ENCODE peak calls at places on chromosome 1, in four cellular contexts. Z, Q, R and A are unnamed samples.

GRCh38 chr1:86370627-86371026 is 25.5 kb downstream of the ODF2L start:
- DNase-seq in Z (no peak), Q (peak; percentile 75), R (no peak), A (peak; percentile 15)

GRCh38 chr1:154856049-154856448 is 14.0 kb downstream of the KCNN3 start:
- DNase-seq in Z (no peak), Q (no peak), R (no peak), A (no peak)

GRCh38 chr1:169367096-169367685 is 406 bp downstream of the NME7 start:
- DNase-seq in Z (no peak), Q (no peak), R (no peak), A (no peak)

GRCh38 chr1:203281033-203281432 is 24.3 kb upstream of the BTG2 start:
- DNase-seq in Z (no peak), Q (peak; percentile 24), R (no peak), A (peak; percentile 41)

GRCh38 chr1:218365600-218365999 is 20.5 kb downstream of the TGFB2 start:
- DNase-seq in Z (no peak), Q (no peak), R (no peak), A (no peak)

GRCh38 chr1:159712080-159712479 is 2.3 kb downstream of the CRP start:
- DNase-seq in Z (no peak), Q (no peak), R (no peak), A (no peak)

GRCh38 chr1:23344987-23345472 is 946 bp upstream of the HNRNPR start:
- DNase-seq in Z (no peak), Q (no peak), R (no peak), A (no peak)

GRCh38 chr1:15923241-15923640 is 52.7 kb downstream of the ZBTB17 start:
- DNase-seq in Z (no peak), Q (peak; percentile 52), R (no peak), A (peak; percentile 23)

GRCh38 chr1:24081190-24081589 is 30.7 kb downstream of the MYOM3 start:
- DNase-seq in Z (no peak), Q (no peak), R (no peak), A (no peak)

GRCh38 chr1:206739411-206740076 is 31.0 kb upstream of the IL19 start:
- DNase-seq in Z (peak; percentile 48), Q (peak; percentile 33), R (no peak), A (peak; percentile 20)

GRCh38 chr1:19384113-19384512 is 72.0 kb downstream of the SLC66A1 start:
- DNase-seq in Z (no peak), Q (peak; percentile 43), R (no peak), A (no peak)

DNA sequence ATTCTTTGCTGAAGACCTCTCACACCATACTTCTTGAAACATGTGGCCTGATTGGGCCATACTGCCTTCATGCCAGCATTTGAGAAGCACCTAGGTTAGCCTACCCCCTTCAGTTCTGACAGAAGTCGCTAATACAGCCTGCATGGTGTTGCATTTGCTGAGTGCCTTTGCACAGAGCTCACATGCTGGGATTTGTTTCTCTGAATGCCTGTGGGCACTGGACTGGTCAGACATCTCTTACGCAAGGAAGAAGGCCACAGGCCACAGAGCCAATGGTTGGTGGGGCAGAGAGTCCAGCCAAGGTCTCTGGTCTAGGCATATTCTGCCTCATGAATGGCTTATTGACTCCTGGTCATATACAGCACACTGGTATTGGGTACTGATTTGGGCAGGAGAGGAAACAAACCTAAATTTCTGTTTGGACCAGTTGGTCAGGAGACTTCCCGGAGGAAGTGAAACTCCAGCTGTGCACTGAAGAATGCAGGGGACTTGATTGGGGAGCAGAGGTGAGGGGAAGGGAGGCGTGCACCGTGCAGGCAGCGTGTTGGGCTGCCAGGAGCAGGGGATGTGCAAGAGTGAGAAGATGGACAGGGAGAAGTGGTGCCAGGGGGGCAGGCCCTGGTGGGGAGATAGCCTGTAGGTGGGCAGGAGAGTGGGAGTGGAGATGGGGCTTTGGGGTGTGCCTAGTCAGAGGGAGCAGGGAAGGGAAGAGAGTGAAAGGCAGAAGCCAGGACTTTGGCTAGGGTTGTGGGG is 18.1 kb downstream of the URB2 start:
- DNase-seq in Z (no peak), Q (no peak), R (no peak), A (peak; percentile 46)
- H4K91ac ChIP-seq in Z (no peak overlapping the region), Q (no peak overlapping the region), R (no peak overlapping the region), A (no peak overlapping the region)

GRCh38 chr1:34549199-34549598 is 205.6 kb upstream of the GJB5 start:
- DNase-seq in Z (peak; percentile 74), Q (no peak), R (no peak), A (no peak)

GRCh38 chr1:34547043-34547674 is 207.7 kb upstream of the GJB5 start:
- DNase-seq in Z (peak; percentile 80), Q (no peak), R (no peak), A (no peak)
- H3K18ac ChIP-seq in Z (no peak overlapping the region), Q (no peak overlapping the region), R (no peak overlapping the region), A (no peak overlapping the region)

DNA sequence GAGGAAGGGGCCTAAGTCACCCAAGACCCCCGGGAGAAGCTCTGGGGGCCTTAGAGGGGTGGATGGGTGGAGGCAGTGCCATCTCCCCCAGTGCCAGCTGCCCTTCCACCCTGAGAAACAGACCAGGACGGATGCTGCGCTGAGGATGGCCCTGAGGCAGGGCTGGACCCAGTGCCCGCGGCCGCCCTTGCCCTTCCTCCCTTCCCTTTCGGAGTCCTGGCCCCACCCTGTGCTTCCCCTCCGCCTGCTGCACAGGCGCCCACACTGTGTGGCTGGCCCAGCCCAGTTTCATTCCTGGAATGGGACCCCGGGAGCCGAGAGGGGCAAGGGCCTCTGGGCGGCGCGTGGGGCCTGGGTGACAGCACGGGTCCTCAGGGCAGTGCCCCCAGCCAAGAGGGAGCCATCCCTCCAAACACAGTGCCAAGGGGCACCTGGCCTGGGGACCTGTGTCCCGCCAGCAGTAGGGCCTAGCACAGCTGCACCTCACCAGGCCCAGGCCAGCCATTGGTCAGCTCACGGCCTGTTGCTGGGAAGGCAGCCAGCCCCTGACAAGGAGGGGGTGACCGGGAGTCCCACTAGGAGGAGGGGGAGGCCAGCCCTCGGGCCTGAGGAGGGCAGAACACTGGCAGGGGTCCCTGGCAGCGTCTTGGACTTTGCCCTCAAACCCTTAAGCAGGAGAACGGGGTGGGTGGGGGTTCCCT is 13.4 kb upstream of the SKI start:
- DNase-seq in Z (no peak), Q (no peak), R (no peak), A (no peak)
- H4K91ac ChIP-seq in Z (peak overlapping the region; percentile 77), Q (peak overlapping the region; percentile 98), R (peak overlapping the region; percentile 56), A (peak overlapping the region; percentile 91)

GRCh38 chr1:62029704-62030103 is 164.9 kb upstream of the L1TD1 start:
- DNase-seq in Z (no peak), Q (no peak), R (no peak), A (no peak)

GRCh38 chr1:62037274-62037673 is 157.4 kb upstream of the L1TD1 start:
- DNase-seq in Z (no peak), Q (no peak), R (no peak), A (no peak)

GRCh38 chr1:62040450-62040849 is 154.2 kb upstream of the L1TD1 start:
- DNase-seq in Z (no peak), Q (no peak), R (no peak), A (no peak)

GRCh38 chr1:62038594-62039284 is 155.9 kb upstream of the L1TD1 start:
- DNase-seq in Z (no peak), Q (no peak), R (no peak), A (no peak)

DNA sequence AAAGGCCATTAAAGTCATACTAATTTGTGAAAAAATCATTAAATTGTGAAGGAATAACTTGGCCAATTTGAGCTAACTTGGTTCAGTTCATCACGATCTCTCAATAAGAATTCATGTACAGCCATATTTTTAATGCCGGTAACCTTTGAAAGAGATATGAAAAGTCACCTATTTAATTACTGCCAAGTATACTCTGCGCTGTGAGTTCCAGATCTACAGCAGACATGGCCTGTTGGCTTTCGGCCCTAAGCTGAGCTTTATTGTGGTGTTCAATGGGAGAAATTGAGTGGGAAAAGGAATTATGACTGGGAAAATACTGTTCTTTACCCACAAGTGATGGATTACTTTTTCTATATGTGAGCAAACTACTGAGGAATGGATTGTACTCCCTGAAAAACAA is 159.9 kb upstream of the L1TD1 start:
- DNase-seq in Z (no peak), Q (no peak), R (no peak), A (no peak)
- H3K18ac ChIP-seq in Z (no peak overlapping the region), Q (no peak overlapping the region), R (no peak overlapping the region), A (no peak overlapping the region)

GRCh38 chr1:176692988-176693696 is 230.2 kb downstream of the PAPPA2 start:
- DNase-seq in Z (no peak), Q (no peak), R (no peak), A (no peak)

GRCh38 chr1:176691251-176692228 is 228.6 kb downstream of the PAPPA2 start:
- DNase-seq in Z (peak; percentile 61), Q (peak; percentile 43), R (peak; percentile 58), A (peak; percentile 48)

GRCh38 chr1:176694713-176695112 is 231.7 kb downstream of the PAPPA2 start:
- DNase-seq in Z (no peak), Q (no peak), R (no peak), A (no peak)

GRCh38 chr1:176692431-176692830 is 229.5 kb downstream of the PAPPA2 start:
- DNase-seq in Z (no peak), Q (no peak), R (no peak), A (no peak)

DNA sequence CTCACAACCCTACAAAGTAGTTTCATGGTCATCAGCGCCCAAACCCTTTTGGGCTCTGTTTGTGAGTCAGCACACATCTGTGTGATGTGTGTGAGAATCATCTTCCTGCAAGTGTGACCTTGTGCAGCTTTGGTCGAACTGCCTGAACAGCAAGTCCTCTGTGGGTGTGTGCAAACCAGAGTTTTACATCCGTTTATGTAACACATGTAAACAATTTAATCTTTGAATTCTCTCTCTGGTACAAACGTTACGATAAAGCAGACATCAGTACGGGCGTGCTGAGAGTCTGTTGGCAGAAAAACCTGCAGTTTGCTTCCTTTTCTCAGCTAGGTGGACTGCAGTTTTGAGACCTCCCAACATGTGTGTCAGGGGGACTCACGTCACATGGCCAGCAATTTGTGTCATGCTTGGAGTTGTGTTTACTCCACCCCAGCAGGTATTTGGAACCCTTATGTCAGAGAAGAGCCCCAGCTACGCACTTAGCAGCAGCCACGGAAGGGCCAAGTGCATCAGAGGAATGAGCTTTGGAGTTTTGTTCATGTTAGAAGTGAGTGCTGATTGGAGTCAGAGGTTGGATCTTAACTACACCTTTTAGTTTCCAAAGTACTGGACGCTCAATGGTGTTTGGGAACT is 230.8 kb downstream of the PAPPA2 start:
- DNase-seq in Z (no peak), Q (peak; percentile 6), R (no peak), A (peak; percentile 38)
- H4K91ac ChIP-seq in Z (no peak overlapping the region), Q (no peak overlapping the region), R (no peak overlapping the region), A (no peak overlapping the region)

GRCh38 chr1:20483833-20484525 is 2.0 kb downstream of the CAMK2N1 start:
- DNase-seq in Z (peak; percentile 61), Q (peak; percentile 22), R (peak; percentile 46), A (peak; percentile 66)
- H3K18ac ChIP-seq in Z (no peak overlapping the region), Q (peak overlapping the region; percentile 95), R (peak overlapping the region; percentile 98), A (peak overlapping the region; percentile 68)

DNA sequence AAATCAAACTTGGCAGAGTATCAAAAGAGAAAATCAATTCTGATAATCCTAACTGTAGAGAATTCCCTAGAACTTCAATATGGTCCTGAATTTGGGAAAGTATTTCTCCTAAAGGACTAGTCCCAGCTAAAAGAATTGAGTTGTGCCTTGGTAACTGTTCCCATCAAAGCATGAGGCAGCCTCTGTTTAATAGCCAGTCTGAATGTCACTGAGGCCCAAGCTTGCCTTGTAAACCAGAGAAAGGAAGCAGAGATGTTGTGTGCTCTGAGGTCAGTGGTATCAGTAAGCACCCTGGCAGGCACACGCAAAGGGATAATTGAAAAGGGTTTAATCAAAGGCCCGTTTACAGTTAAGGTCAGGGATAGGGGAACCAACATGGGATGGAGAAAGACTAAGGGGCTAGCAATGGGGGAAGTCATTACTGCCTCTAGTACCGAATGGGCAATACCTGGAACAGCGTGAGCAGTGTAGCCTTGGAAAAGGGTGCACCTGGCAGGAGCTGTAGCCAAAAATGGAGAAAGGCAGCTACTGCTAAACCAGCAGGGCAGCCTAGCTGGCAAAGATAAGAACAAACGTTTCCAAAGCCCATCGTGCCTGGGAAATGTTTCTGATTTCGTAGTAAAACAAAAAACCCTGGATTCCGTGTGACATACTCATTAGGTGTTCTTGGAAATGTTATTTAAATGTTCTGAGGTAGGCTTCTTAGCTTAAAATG is 635.5 kb downstream of the PLPP3 start:
- DNase-seq in Z (no peak), Q (no peak), R (no peak), A (peak; percentile 5)
- H4K91ac ChIP-seq in Z (no peak overlapping the region), Q (no peak overlapping the region), R (no peak overlapping the region), A (no peak overlapping the region)

GRCh38 chr1:1511533-1512285 is at the start of gene ATAD3A:
- DNase-seq in Z (peak; percentile 97), Q (peak; percentile 97), R (peak; percentile 97), A (peak; percentile 98)
- H3K18ac ChIP-seq in Z (peak within 1 kb of the TSS; percentile 88), Q (peak within 1 kb of the TSS; percentile 57), R (peak within 1 kb of the TSS; percentile 94), A (peak within 1 kb of the TSS; percentile 91)